ENCODE peak calls at places on chromosomes 16 and 17, in seven cellular contexts. One of them, this sample, is unnamed.

GRCh38 chr17:44968225-44969143 is at the start of gene C1QL1:
- DNase-seq in cardiac fibroblast: peak
- DNase-seq in AG09309: no peak
- DNase-seq in CD8-positive, alpha-beta memory T cell: peak
- DNase-seq in fibroblast of pulmonary artery: peak
- DNase-seq in IMR-90: peak
- DNase-seq in hepatocyte: peak
- DNase-seq in this sample: peak

GRCh38 chr17:7029096-7029495 is 6.2 kb downstream of the BCL6B start:
- DNase-seq in AG09309: no peak
- DNase-seq in IMR-90: no peak
- DNase-seq in fibroblast of pulmonary artery: no peak
- DNase-seq in cardiac fibroblast: no peak
- DNase-seq in hepatocyte: no peak
- DNase-seq in CD8-positive, alpha-beta memory T cell: no peak
- DNase-seq in this sample: no peak

GRCh38 chr16:56203052-56203451 is 11.8 kb downstream of the GNAO1 start:
- DNase-seq in cardiac fibroblast: peak
- DNase-seq in hepatocyte: peak
- DNase-seq in fibroblast of pulmonary artery: no peak
- DNase-seq in IMR-90: peak
- DNase-seq in CD8-positive, alpha-beta memory T cell: peak
- DNase-seq in AG09309: no peak
- DNase-seq in this sample: peak

GRCh38 chr16:3289998-3290673 is 6.8 kb downstream of the ZNF263 start:
- DNase-seq in IMR-90: no peak
- DNase-seq in cardiac fibroblast: peak
- DNase-seq in CD8-positive, alpha-beta memory T cell: no peak
- DNase-seq in AG09309: no peak
- DNase-seq in fibroblast of pulmonary artery: no peak
- DNase-seq in hepatocyte: no peak
- DNase-seq in this sample: no peak

GRCh38 chr16:50879873-50880695 is 138.2 kb downstream of the CYLD start:
- DNase-seq in hepatocyte: peak
- DNase-seq in AG09309: no peak
- DNase-seq in cardiac fibroblast: no peak
- DNase-seq in fibroblast of pulmonary artery: no peak
- DNase-seq in IMR-90: no peak
- DNase-seq in CD8-positive, alpha-beta memory T cell: no peak
- DNase-seq in this sample: no peak

GRCh38 chr16:68746951-68747350 is 9.9 kb downstream of the CDH1 start:
- DNase-seq in IMR-90: no peak
- DNase-seq in CD8-positive, alpha-beta memory T cell: no peak
- DNase-seq in hepatocyte: no peak
- DNase-seq in AG09309: no peak
- DNase-seq in cardiac fibroblast: no peak
- DNase-seq in fibroblast of pulmonary artery: no peak
- DNase-seq in this sample: no peak

GRCh38 chr17:48465884-48466283 is 35.9 kb upstream of the SKAP1 start:
- DNase-seq in cardiac fibroblast: no peak
- DNase-seq in CD8-positive, alpha-beta memory T cell: no peak
- DNase-seq in hepatocyte: no peak
- DNase-seq in IMR-90: no peak
- DNase-seq in AG09309: no peak
- DNase-seq in fibroblast of pulmonary artery: no peak
- DNase-seq in this sample: no peak

GRCh38 chr16:55701442-55702319 is 45.9 kb downstream of the SLC6A2 start:
- DNase-seq in CD8-positive, alpha-beta memory T cell: peak
- DNase-seq in fibroblast of pulmonary artery: peak
- DNase-seq in AG09309: peak
- DNase-seq in hepatocyte: peak
- DNase-seq in IMR-90: peak
- DNase-seq in cardiac fibroblast: peak
- DNase-seq in this sample: peak

GRCh38 chr16:59540621-59541020 is 806.5 kb upstream of the GOT2 start:
- DNase-seq in cardiac fibroblast: peak
- DNase-seq in hepatocyte: no peak
- DNase-seq in IMR-90: peak
- DNase-seq in AG09309: no peak
- DNase-seq in fibroblast of pulmonary artery: no peak
- DNase-seq in CD8-positive, alpha-beta memory T cell: no peak
- DNase-seq in this sample: no peak

DNA sequence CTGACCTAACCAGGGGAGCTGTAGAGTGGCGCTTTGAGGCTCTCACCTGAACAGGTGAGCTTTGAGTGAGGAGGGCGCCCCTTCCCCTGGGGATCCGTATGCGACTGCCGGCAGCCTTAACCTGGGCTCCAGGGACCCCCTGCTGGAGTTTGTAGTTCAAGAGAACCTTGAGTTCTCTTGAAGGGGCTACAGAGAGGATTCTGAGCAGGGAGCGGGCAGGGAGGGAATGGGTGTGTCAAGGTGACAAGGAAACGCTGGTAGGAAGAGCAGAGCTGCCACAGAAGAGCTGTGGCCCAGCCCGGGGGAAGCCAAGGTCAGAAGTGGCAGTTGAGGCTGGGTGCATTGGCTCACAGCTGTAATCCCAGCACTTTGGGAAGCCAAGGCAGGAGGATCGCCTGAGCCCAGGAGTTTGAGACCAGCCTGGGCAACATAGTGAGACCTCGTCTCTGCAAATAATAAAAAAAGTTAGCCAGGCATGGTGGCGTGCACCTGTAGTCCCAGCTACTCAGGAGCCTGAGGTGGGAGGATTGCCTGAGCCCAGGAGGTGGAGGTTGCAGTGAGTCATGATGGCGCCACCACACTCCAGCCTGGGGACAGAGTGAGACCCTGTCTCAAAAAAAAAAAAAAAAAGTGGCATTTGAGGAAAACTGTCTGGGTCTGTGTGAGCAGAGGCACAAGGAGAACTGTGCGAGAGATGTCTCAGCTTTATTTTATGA is 1.2 kb downstream of the LLGL2 start:
- DNase-seq in AG09309: no peak
- DNase-seq in fibroblast of pulmonary artery: no peak
- DNase-seq in hepatocyte: no peak
- DNase-seq in IMR-90: no peak
- DNase-seq in cardiac fibroblast: no peak
- DNase-seq in CD8-positive, alpha-beta memory T cell: no peak
- DNase-seq in this sample: no peak
- H3K4me3 ChIP-seq in AG09309: no peak
- H3K4me3 ChIP-seq in fibroblast of pulmonary artery: no peak
- H3K4me3 ChIP-seq in hepatocyte: peak
- H3K4me3 ChIP-seq in IMR-90: no peak
- H3K4me3 ChIP-seq in cardiac fibroblast: no peak
- H3K4me3 ChIP-seq in CD8-positive, alpha-beta memory T cell: peak
- H3K4me3 ChIP-seq in this sample: no peak

GRCh38 chr16:75263963-75264445 is 12.6 kb upstream of the BCAR1 start:
- DNase-seq in IMR-90: no peak
- DNase-seq in CD8-positive, alpha-beta memory T cell: no peak
- DNase-seq in fibroblast of pulmonary artery: no peak
- DNase-seq in AG09309: no peak
- DNase-seq in hepatocyte: peak
- DNase-seq in cardiac fibroblast: peak
- DNase-seq in this sample: peak
- H3K4me3 ChIP-seq in IMR-90: peak
- H3K4me3 ChIP-seq in CD8-positive, alpha-beta memory T cell: no peak
- H3K4me3 ChIP-seq in fibroblast of pulmonary artery: peak
- H3K4me3 ChIP-seq in AG09309: peak
- H3K4me3 ChIP-seq in hepatocyte: peak
- H3K4me3 ChIP-seq in cardiac fibroblast: peak
- H3K4me3 ChIP-seq in this sample: peak

GRCh38 chr17:50532452-50533024 is at the start of gene EPN3:
- DNase-seq in fibroblast of pulmonary artery: no peak
- DNase-seq in hepatocyte: peak
- DNase-seq in AG09309: no peak
- DNase-seq in CD8-positive, alpha-beta memory T cell: no peak
- DNase-seq in cardiac fibroblast: no peak
- DNase-seq in IMR-90: no peak
- DNase-seq in this sample: no peak
- H3K4me3 ChIP-seq in fibroblast of pulmonary artery: no peak
- H3K4me3 ChIP-seq in hepatocyte: peak
- H3K4me3 ChIP-seq in AG09309: no peak
- H3K4me3 ChIP-seq in CD8-positive, alpha-beta memory T cell: no peak
- H3K4me3 ChIP-seq in cardiac fibroblast: no peak
- H3K4me3 ChIP-seq in IMR-90: no peak
- H3K4me3 ChIP-seq in this sample: no peak

GRCh38 chr17:78120537-78120936 is 8.0 kb downstream of the TMC6 start:
- DNase-seq in fibroblast of pulmonary artery: no peak
- DNase-seq in IMR-90: no peak
- DNase-seq in cardiac fibroblast: no peak
- DNase-seq in CD8-positive, alpha-beta memory T cell: peak
- DNase-seq in hepatocyte: no peak
- DNase-seq in AG09309: no peak
- DNase-seq in this sample: no peak
- H3K4me3 ChIP-seq in fibroblast of pulmonary artery: no peak
- H3K4me3 ChIP-seq in IMR-90: no peak
- H3K4me3 ChIP-seq in cardiac fibroblast: no peak
- H3K4me3 ChIP-seq in CD8-positive, alpha-beta memory T cell: peak
- H3K4me3 ChIP-seq in hepatocyte: no peak
- H3K4me3 ChIP-seq in AG09309: no peak
- H3K4me3 ChIP-seq in this sample: no peak

DNA sequence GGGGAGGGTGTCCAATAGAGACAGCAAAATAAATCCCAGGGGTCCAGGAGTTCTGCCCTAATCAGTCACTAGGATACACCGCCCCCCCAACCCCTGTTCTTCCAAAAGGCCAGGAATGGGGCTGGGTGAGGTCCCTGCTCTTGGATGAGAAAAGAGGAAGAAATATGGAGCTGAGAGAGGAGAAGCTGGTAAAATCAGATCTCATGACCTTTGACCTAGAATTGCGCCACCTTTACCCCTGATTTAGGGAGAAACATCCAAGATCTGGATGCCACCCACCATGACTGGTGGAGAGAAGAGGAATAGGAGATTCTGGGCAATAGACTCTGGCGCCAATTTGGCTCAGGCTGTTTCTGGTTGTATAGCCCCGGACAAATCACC is 707 bp upstream of the CACNB1 start:
- DNase-seq in AG09309: no peak
- DNase-seq in hepatocyte: no peak
- DNase-seq in cardiac fibroblast: no peak
- DNase-seq in CD8-positive, alpha-beta memory T cell: no peak
- DNase-seq in fibroblast of pulmonary artery: no peak
- DNase-seq in IMR-90: no peak
- DNase-seq in this sample: no peak
- H3K4me3 ChIP-seq in AG09309: peak
- H3K4me3 ChIP-seq in hepatocyte: no peak
- H3K4me3 ChIP-seq in cardiac fibroblast: peak
- H3K4me3 ChIP-seq in CD8-positive, alpha-beta memory T cell: peak
- H3K4me3 ChIP-seq in fibroblast of pulmonary artery: no peak
- H3K4me3 ChIP-seq in IMR-90: peak
- H3K4me3 ChIP-seq in this sample: peak

DNA sequence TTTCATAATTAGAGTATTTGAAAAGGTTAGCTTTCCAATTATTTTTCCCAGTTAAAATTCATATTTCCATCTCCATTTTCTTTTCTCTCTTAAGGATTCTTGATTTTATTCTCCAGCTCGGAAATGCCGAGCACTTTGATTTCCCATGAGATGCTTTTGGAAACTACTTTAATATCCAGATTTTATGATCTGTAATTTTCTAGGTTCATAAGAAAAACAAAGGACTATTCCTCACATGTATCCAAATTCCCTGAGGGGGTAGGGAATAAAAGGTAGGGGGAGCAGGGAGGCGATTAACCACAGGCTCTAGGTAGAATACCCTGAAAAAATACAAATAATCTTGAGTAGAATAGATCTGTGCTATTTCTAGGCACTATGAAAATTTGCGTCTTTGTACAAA is 938 bp downstream of the RNF43 start:
- DNase-seq in hepatocyte: no peak
- DNase-seq in IMR-90: no peak
- DNase-seq in fibroblast of pulmonary artery: no peak
- DNase-seq in AG09309: no peak
- DNase-seq in cardiac fibroblast: no peak
- DNase-seq in CD8-positive, alpha-beta memory T cell: no peak
- DNase-seq in this sample: no peak
- H3K4me3 ChIP-seq in hepatocyte: peak
- H3K4me3 ChIP-seq in IMR-90: no peak
- H3K4me3 ChIP-seq in fibroblast of pulmonary artery: no peak
- H3K4me3 ChIP-seq in AG09309: no peak
- H3K4me3 ChIP-seq in cardiac fibroblast: no peak
- H3K4me3 ChIP-seq in CD8-positive, alpha-beta memory T cell: no peak
- H3K4me3 ChIP-seq in this sample: no peak

DNA sequence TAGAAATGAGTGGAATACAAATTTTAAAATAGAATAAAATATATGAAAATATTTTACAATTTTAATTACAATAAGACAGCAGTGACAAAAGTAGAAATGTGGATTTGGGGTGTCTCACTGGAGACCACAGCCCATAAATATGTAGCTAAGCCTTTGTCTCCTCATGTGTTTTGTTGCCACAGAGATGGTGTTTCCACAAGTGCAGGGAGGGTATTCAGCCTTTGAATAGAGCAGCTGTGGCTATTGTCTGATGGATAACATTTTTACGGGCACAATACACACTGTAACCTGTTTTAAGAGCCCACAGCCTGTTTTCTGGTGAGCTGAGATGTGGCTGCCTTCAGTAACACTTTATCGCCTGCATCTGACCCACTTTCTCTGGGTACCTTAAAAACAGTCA is 8.0 kb upstream of the AHSP start:
- DNase-seq in cardiac fibroblast: no peak
- DNase-seq in hepatocyte: no peak
- DNase-seq in AG09309: no peak
- DNase-seq in IMR-90: no peak
- DNase-seq in fibroblast of pulmonary artery: no peak
- DNase-seq in CD8-positive, alpha-beta memory T cell: no peak
- DNase-seq in this sample: no peak
- H3K4me3 ChIP-seq in cardiac fibroblast: no peak
- H3K4me3 ChIP-seq in hepatocyte: no peak
- H3K4me3 ChIP-seq in AG09309: no peak
- H3K4me3 ChIP-seq in IMR-90: no peak
- H3K4me3 ChIP-seq in fibroblast of pulmonary artery: no peak
- H3K4me3 ChIP-seq in CD8-positive, alpha-beta memory T cell: no peak
- H3K4me3 ChIP-seq in this sample: no peak

GRCh38 chr17:41863074-41863843 is 2.0 kb downstream of the KLHL11 start:
- DNase-seq in CD8-positive, alpha-beta memory T cell: no peak
- DNase-seq in AG09309: no peak
- DNase-seq in IMR-90: no peak
- DNase-seq in hepatocyte: no peak
- DNase-seq in fibroblast of pulmonary artery: no peak
- DNase-seq in cardiac fibroblast: no peak
- DNase-seq in this sample: no peak
- H3K4me3 ChIP-seq in CD8-positive, alpha-beta memory T cell: peak
- H3K4me3 ChIP-seq in AG09309: peak
- H3K4me3 ChIP-seq in IMR-90: peak
- H3K4me3 ChIP-seq in hepatocyte: no peak
- H3K4me3 ChIP-seq in fibroblast of pulmonary artery: peak
- H3K4me3 ChIP-seq in cardiac fibroblast: peak
- H3K4me3 ChIP-seq in this sample: peak

This sample was measured in fibroblast of the aortic adventitia.